ENCODE peak calls at places on chromosomes 7 and 10, in nine cellular contexts. H is mesenchymal stem cell, N is fibroblast of villous mesenchyme, Q is A549, I is fibroblast of pulmonary artery, V is uterus, U is AG10803, T is tibial artery, R is bronchial epithelial cell. W is an unnamed sample.

GRCh38 chr7:19520392-19520791 is 188.4 kb downstream of the POLR1F start:
- DNase-seq in H (no peak), N (peak; percentile 58), Q (no peak), I (peak; percentile 35), V (no peak), U (no peak), T (no peak), R (no peak), W (no peak)

GRCh38 chr10:50991496-50992355 is 82.6 kb upstream of the PRKG1 start:
- DNase-seq in H (peak; percentile 81), N (peak; percentile 75), Q (no peak), I (peak; percentile 68), V (peak; percentile 61), U (peak; percentile 78), T (peak; percentile 71), R (no peak), W (no peak)

GRCh38 chr10:132387723-132388210 is 9.2 kb upstream of the PWWP2B start:
- DNase-seq in H (peak; percentile 84), N (peak; percentile 57), Q (peak; percentile 93), I (peak; percentile 42), V (peak; percentile 76), U (peak; percentile 56), T (peak; percentile 33), R (no peak), W (no peak)

GRCh38 chr10:43420369-43421200 is 11.6 kb upstream of the HNRNPF start:
- DNase-seq in H (peak; percentile 95), N (peak; percentile 98), Q (peak; percentile 49), I (peak; percentile 93), V (peak; percentile 92), U (peak; percentile 87), T (peak; percentile 92), R (peak; percentile 64), W (peak; percentile 75)

GRCh38 chr10:124903119-124903518 is 38.8 kb upstream of the ZRANB1 start:
- DNase-seq in H (no peak), N (peak; percentile 55), Q (no peak), I (no peak), V (no peak), U (peak; percentile 36), T (no peak), R (no peak), W (no peak)

GRCh38 chr10:55203319-55203718 is 402.3 kb upstream of the PCDH15 start:
- DNase-seq in H (peak; percentile 30), N (no peak), Q (no peak), I (no peak), V (no peak), U (no peak), T (no peak), R (no peak), W (no peak)

GRCh38 chr10:101839421-101840063 is 4.1 kb downstream of the KCNIP2 start:
- DNase-seq in H (peak; percentile 32), N (no peak), Q (no peak), I (peak; percentile 42), V (peak; percentile 37), U (no peak), T (no peak), R (no peak), W (no peak)

GRCh38 chr7:156038345-156038744 is 226.1 kb upstream of the SHH start:
- DNase-seq in H (no peak), N (no peak), Q (no peak), I (no peak), V (no peak), U (no peak), T (no peak), R (no peak), W (no peak)

GRCh38 chr7:81665236-81665635 is 104.6 kb downstream of the HGF start:
- DNase-seq in H (no peak), N (no peak), Q (no peak), I (no peak), V (no peak), U (no peak), T (no peak), R (no peak), W (no peak)

GRCh38 chr7:81659697-81660395 is 110.0 kb downstream of the HGF start:
- DNase-seq in H (no peak), N (no peak), Q (no peak), I (no peak), V (no peak), U (peak; percentile 7), T (no peak), R (no peak), W (no peak)

GRCh38 chr7:81666209-81666608 is 103.6 kb downstream of the HGF start:
- DNase-seq in H (no peak), N (no peak), Q (no peak), I (no peak), V (no peak), U (no peak), T (no peak), R (no peak), W (no peak)

GRCh38 chr7:81662531-81662930 is 107.3 kb downstream of the HGF start:
- DNase-seq in H (no peak), N (peak; percentile 41), Q (no peak), I (no peak), V (no peak), U (peak; percentile 50), T (no peak), R (no peak), W (no peak)

DNA sequence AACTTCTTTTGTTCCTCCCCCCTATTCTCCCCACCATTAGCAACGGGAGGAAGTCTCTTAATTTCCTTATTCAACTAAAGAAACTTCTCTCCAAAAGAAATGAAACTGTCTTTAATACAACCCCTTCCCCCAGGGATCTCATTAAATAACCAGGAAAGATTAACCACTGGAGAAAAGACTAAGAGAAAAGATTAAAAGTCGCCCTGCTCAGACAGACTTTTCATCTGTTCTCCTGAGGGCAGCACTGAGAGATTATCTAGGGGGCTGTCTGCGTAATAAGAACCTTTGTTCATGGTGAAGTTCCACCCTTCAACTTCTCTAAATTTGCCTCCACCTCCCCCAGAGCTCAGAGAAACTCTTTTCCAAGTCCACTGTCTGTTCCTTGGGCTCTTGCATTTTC is 105.5 kb downstream of the HGF start:
- DNase-seq in H (no peak), N (no peak), Q (no peak), I (no peak), V (no peak), U (no peak), T (no peak), R (no peak), W (no peak)
- H3K4me3 ChIP-seq in H (no peak overlapping the region), N (no peak overlapping the region), Q (no peak overlapping the region), I (no peak overlapping the region), V (no peak overlapping the region), U (no peak overlapping the region), T (no peak overlapping the region), R (no peak overlapping the region), W (no peak overlapping the region)

DNA sequence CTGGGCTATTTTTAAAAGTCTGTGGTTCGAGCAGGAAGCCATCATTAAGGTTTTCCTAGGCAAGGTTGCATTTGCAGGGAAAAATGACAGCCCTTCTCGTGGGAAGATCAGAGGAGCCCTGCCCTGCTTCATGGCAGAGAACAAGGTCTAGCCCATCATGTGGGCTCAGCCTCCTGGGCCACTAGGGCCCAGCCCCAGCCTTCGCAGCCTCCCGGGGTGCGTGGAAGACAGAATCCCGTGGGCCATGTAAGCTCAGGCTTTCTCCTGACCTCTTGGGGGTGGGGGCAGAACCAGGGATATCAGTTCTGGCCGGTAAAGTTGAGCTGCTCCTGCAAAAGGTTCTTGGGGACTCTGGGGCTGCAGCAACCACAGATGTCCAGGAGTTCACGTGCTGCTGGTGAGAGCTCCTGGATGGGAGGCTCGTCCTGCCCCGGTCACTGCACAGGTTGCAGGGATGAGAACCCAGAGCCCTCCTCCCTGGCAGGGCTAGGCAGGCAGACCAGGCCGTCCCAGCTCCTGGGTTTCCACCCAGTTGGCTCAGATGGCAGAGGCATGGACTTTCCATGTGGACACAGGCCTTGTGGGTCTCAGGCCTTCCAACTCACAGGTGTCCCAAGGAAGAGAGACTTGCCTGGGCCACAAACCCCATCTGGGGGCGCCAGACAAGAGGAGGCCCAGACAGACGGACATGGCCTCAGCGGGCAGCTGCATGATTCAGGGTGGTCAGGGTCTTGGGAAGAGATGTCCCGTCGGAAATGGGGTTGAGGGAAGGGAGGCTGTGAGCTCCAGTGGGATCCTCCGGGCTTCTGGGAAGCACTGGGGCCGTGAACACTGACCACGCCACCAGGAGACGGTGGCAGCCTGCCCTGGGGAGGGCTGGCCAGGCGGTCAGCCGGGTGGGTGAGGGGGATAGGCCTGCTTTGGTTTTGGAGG is 126.2 kb downstream of the NEURL1 start:
- DNase-seq in H (no peak), N (no peak), Q (no peak), I (no peak), V (no peak), U (no peak), T (no peak), R (no peak), W (no peak)
- H3K4me3 ChIP-seq in H (no peak overlapping the region), N (no peak overlapping the region), Q (no peak overlapping the region), I (no peak overlapping the region), V (no peak overlapping the region), U (no peak overlapping the region), T (no peak overlapping the region), R (no peak overlapping the region), W (no peak overlapping the region)

DNA sequence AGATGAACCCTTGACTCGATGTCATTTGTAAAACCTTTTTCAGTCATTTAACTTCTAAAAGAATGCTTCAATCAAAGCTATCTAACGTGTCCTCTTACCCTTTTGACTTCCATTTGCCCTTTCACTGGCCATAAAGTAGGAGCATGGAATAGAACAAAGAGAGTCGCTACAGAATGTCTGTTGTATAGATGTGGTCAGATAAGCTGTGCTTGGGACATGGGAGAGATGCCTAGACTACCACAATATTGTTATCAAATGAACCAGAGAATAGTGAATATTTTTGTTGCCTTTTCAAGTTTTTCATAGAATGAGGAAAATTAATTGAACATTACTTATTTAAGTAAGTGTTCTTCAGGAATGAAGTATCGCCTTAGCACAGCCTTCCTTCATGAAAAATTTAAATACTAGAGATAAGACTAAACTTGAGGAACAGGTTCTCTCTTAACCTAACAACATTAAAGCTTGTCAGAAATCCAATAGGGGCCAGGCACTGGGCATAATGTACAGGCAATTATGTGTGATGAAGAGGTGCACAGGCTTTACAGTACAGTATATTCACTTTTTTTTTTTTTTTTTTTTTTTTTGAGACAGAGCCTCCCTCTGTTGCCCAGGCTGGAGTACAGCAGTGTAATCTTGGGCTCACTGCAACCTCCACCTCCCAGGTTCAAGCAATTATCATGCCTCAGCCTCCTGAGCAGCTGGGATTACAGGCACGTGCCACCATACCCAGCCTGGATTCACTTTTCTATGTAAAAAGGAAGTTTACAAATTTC is 7.5 kb upstream of the KMT2E start:
- DNase-seq in H (no peak), N (no peak), Q (no peak), I (no peak), V (no peak), U (no peak), T (no peak), R (no peak), W (no peak)
- H3K4me3 ChIP-seq in H (no peak overlapping the region), N (no peak overlapping the region), Q (no peak overlapping the region), I (no peak overlapping the region), V (no peak overlapping the region), U (no peak overlapping the region), T (no peak overlapping the region), R (no peak overlapping the region), W (no peak overlapping the region)

GRCh38 chr7:80230327-80230726 is 95.7 kb downstream of the GNAI1 start:
- DNase-seq in H (peak; percentile 54), N (peak; percentile 42), Q (no peak), I (no peak), V (no peak), U (peak; percentile 17), T (no peak), R (no peak), W (no peak)

GRCh38 chr7:80218723-80219122 is 84.1 kb downstream of the GNAI1 start:
- DNase-seq in H (peak; percentile 89), N (peak; percentile 48), Q (peak; percentile 40), I (peak; percentile 41), V (no peak), U (peak; percentile 42), T (no peak), R (peak; percentile 99), W (peak; percentile 61)

GRCh38 chr7:80225361-80225760 is 90.7 kb downstream of the GNAI1 start:
- DNase-seq in H (no peak), N (peak; percentile 44), Q (no peak), I (peak; percentile 31), V (no peak), U (peak; percentile 46), T (no peak), R (no peak), W (no peak)

GRCh38 chr7:80220022-80220421 is 85.4 kb downstream of the GNAI1 start:
- DNase-seq in H (no peak), N (no peak), Q (no peak), I (no peak), V (no peak), U (no peak), T (no peak), R (no peak), W (no peak)

GRCh38 chr7:80224416-80224815 is 89.8 kb downstream of the GNAI1 start:
- DNase-seq in H (no peak), N (no peak), Q (no peak), I (no peak), V (no peak), U (no peak), T (no peak), R (no peak), W (no peak)
- H3K4me3 ChIP-seq in H (no peak overlapping the region), N (no peak overlapping the region), Q (no peak overlapping the region), I (no peak overlapping the region), V (no peak overlapping the region), U (no peak overlapping the region), T (no peak overlapping the region), R (no peak overlapping the region), W (no peak overlapping the region)